ENCODE peak calls at places on chromosomes 5 and 9, in four cellular contexts. U is CD8-positive, alpha-beta T cell; G is adrenal gland; B is right atrium auricular region. J is an unnamed sample.

GRCh38 chr9:120438111-120438510 is 141.9 kb downstream of the CDK5RAP2 start:
- DNase-seq in B (no peak), G (peak; percentile 55), U (no peak), J (no peak)

GRCh38 chr9:125297917-125298316 is 36.3 kb downstream of the GAPVD1 start:
- DNase-seq in G (no peak), U (no peak), B (no peak), J (no peak)

GRCh38 chr5:78766412-78766762 is 117.8 kb upstream of the LHFPL2 start:
- DNase-seq in B (no peak), G (no peak), U (no peak), J (peak; percentile 32)

GRCh38 chr9:69193685-69194032 is 19.6 kb downstream of the TJP2 start:
- DNase-seq in U (no peak), G (no peak), B (no peak), J (no peak)

GRCh38 chr9:38130724-38131123 is 61.7 kb upstream of the SHB start:
- DNase-seq in G (peak; percentile 82), B (no peak), U (no peak), J (no peak)

GRCh38 chr5:73450672-73451217 is 2.2 kb upstream of the FOXD1 start:
- DNase-seq in B (no peak), U (no peak), G (no peak), J (no peak)

GRCh38 chr5:107826311-107827000 is 155.7 kb upstream of the EFNA5 start:
- DNase-seq in G (no peak), B (no peak), U (no peak), J (no peak)

GRCh38 chr5:84091400-84091799 is 293.3 kb downstream of the EDIL3 start:
- DNase-seq in G (no peak), B (no peak), U (no peak), J (no peak)

GRCh38 chr5:29561564-29561963 is 1631.9 kb upstream of the CDH6 start:
- DNase-seq in B (no peak), G (no peak), U (no peak), J (no peak)

GRCh38 chr5:32710335-32710858 is 724 bp upstream of the NPR3 start:
- DNase-seq in B (no peak), G (peak; percentile 69), U (no peak), J (no peak)

GRCh38 chr5:109754319-109754718 is 64.6 kb downstream of the MAN2A1 start:
- DNase-seq in B (no peak), U (no peak), G (no peak), J (no peak)

GRCh38 chr9:93223241-93224180 is 39.6 kb downstream of the WNK2 start:
- DNase-seq in G (peak; percentile 13), U (no peak), B (no peak), J (no peak)

GRCh38 chr5:136162001-136162400 is 29.4 kb downstream of the SMAD5 start:
- DNase-seq in G (no peak), B (no peak), U (no peak), J (no peak)

GRCh38 chr9:137277329-137278041 is at the start of gene TOR4A:
- DNase-seq in U (no peak), B (peak; percentile 88), G (peak; percentile 75), J (no peak)

GRCh38 chr5:53236683-53237082 is 127.1 kb upstream of the MOCS2 start:
- DNase-seq in G (no peak), B (no peak), U (no peak), J (no peak)

GRCh38 chr9:72674961-72675360 is 153.6 kb downstream of the TMC1 start:
- DNase-seq in B (no peak), U (no peak), G (no peak), J (no peak)

GRCh38 chr9:124480621-124480981 is 26.6 kb downstream of the NR5A1 start:
- DNase-seq in U (no peak), G (peak; percentile 68), B (no peak), J (no peak)

GRCh38 chr5:77305921-77306320 is 95.4 kb downstream of the PDE8B start:
- DNase-seq in U (no peak), G (no peak), B (no peak), J (no peak)

GRCh38 chr5:57338068-57338848 is 144.4 kb downstream of the ACTBL2 start:
- DNase-seq in U (no peak), B (no peak), G (peak; percentile 2), J (no peak)

GRCh38 chr5:163623524-163623923 is 118.1 kb downstream of the MAT2B start:
- DNase-seq in B (no peak), G (no peak), U (no peak), J (no peak)

GRCh38 chr9:89864257-89864656 is 259.4 kb downstream of the GADD45G start:
- DNase-seq in G (no peak), U (no peak), B (no peak), J (no peak)

GRCh38 chr9:87950296-87950695 is 24.0 kb downstream of the CDK20 start:
- DNase-seq in U (no peak), G (no peak), B (no peak), J (no peak)

GRCh38 chr9:34123682-34124081 is 2.8 kb downstream of the DCAF12 start:
- DNase-seq in G (peak; percentile 52), U (no peak), B (peak; percentile 62), J (no peak)

DNA sequence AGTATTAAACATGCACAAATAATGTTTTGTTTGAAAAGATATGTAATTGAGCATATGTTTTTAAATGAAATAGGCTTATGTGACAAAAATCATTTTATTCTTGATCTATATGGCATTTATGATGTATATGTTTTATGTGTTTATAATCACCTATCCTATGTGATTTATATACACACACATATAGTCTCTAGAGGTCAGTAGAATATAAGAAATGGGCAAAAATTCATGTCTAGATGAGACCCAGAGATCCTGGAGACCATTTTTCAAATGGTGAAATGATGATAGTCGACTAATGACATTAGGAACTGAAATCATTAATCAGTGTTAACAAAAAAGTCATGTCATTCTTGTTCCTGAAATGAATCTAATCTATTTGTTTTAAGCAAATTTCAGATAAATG is 709.2 kb upstream of the WWC1 start:
- DNase-seq in G (no peak), U (no peak), B (no peak), J (no peak)
- TF ChIP-seq CTCF in G (no peak), U (no peak), B (no peak), J (peak; percentile 65)

GRCh38 chr5:144390133-144390532 is 219.5 kb downstream of the KCTD16 start:
- DNase-seq in U (no peak), B (no peak), G (no peak), J (no peak)
- TF ChIP-seq CTCF in U (no peak), B (peak; percentile 47), G (no peak), J (peak; percentile 28)

GRCh38 chr9:122200960-122201635 is 27.7 kb downstream of the LHX6 start:
- DNase-seq in U (no peak), B (no peak), G (no peak), J (no peak)
- TF ChIP-seq CTCF in U (no peak), B (no peak), G (no peak), J (no peak)

GRCh38 chr5:164784230-164784629 is 1278.8 kb downstream of the MAT2B start:
- DNase-seq in U (no peak), B (no peak), G (no peak), J (no peak)
- TF ChIP-seq CTCF in U (no peak), B (no peak), G (no peak), J (no peak)

GRCh38 chr5:36502608-36503007 is 103.8 kb upstream of the SLC1A3 start:
- DNase-seq in B (no peak), G (no peak), U (no peak), J (no peak)
- TF ChIP-seq CTCF in B (no peak), G (no peak), U (no peak), J (no peak)

GRCh38 chr5:141150215-141150992 is 547 bp downstream of the PCDHB6 start:
- DNase-seq in B (no peak), G (no peak), U (no peak), J (no peak)
- TF ChIP-seq CTCF in B (no peak), G (no peak), U (no peak), J (no peak)

GRCh38 chr5:62206150-62206829 is 99.7 kb upstream of the KIF2A start:
- DNase-seq in U (no peak), B (no peak), G (no peak), J (no peak)
- TF ChIP-seq CTCF in U (no peak), B (no peak), G (no peak), J (no peak)

J was measured in osteocyte.